ENCODE peak calls at places on chromosomes 4 and X, in seven cellular contexts. H is WTC11, Q is heart left ventricle, B is progenitor cell of endocrine pancreas, P is astrocyte, K is thoracic aorta, U is HFF-Myc. E is an unnamed sample.

GRCh38 chr4:146742416-146742815 is 103.7 kb downstream of the POU4F2 start:
- DNase-seq in K (no peak), Q (no peak), U (no peak), P (peak; percentile 39), H (no peak), B (no peak), E (no peak)

GRCh38 chr4:13903061-13903460 is 275.5 kb upstream of the BOD1L1 start:
- DNase-seq in Q (no peak), K (no peak), P (no peak), U (no peak), H (no peak), B (no peak), E (no peak)

GRCh38 chr4:40149960-40150385 is 46.9 kb upstream of the RHOH start:
- DNase-seq in U (peak; percentile 49), H (peak; percentile 61), Q (no peak), K (peak; percentile 6), B (no peak), P (peak; percentile 22), E (no peak)

GRCh38 chr4:76758290-76758882 is 139.6 kb downstream of the SOWAHB start:
- DNase-seq in U (peak; percentile 86), Q (no peak), K (no peak), H (no peak), B (no peak), P (peak; percentile 58), E (no peak)

GRCh38 chrX:101744085-101744484 is 84.4 kb upstream of the ARMCX2 start:
- DNase-seq in B (no peak), K (no peak), P (no peak), U (no peak), Q (no peak), H (no peak), E (no peak)

GRCh38 chr4:80049402-80049801 is 23.6 kb downstream of the ANTXR2 start:
- DNase-seq in Q (no peak), B (no peak), P (no peak), H (no peak), U (no peak), K (no peak), E (no peak)

GRCh38 chrX:119004920-119005524 is 30.6 kb downstream of the LONRF3 start:
- DNase-seq in K (no peak), U (peak; percentile 2), H (peak; percentile 63), P (peak; percentile 3), Q (peak; percentile 72), B (peak; percentile 25), E (peak; percentile 31)

GRCh38 chr4:22391548-22391947 is 124.3 kb downstream of the ADGRA3 start:
- DNase-seq in Q (no peak), H (no peak), P (peak; percentile 78), K (no peak), U (peak; percentile 22), B (no peak), E (no peak)

GRCh38 chr4:151808120-151808529 is 47.3 kb upstream of the GATB start:
- DNase-seq in P (peak; percentile 49), Q (no peak), B (no peak), H (no peak), U (peak; percentile 61), K (no peak), E (no peak)

GRCh38 chr4:22514001-22514400 is 1.9 kb downstream of the ADGRA3 start:
- DNase-seq in H (no peak), Q (no peak), U (peak; percentile 58), P (peak; percentile 86), K (no peak), B (no peak), E (no peak)

GRCh38 chrX:84047339-84047738 is 140.7 kb downstream of the RPS6KA6 start:
- DNase-seq in H (no peak), K (no peak), Q (no peak), B (no peak), P (no peak), U (no peak), E (no peak)

GRCh38 chr4:150063128-150063527 is 15.1 kb upstream of the DCLK2 start:
- DNase-seq in B (no peak), U (no peak), Q (no peak), H (no peak), K (no peak), P (no peak), E (no peak)

GRCh38 chrX:121322159-121322558 is 274.7 kb downstream of the GLUD2 start:
- DNase-seq in H (no peak), B (no peak), U (no peak), K (no peak), P (no peak), Q (no peak), E (no peak)
- TF ChIP-seq CTCF in H (no peak), B (no peak), U (no peak), K (no peak), P (no peak), Q (no peak), E (peak; percentile 4)

GRCh38 chrX:29687687-29688086 is 527.7 kb upstream of the MAGEB2 start:
- DNase-seq in U (no peak), Q (no peak), B (no peak), H (no peak), K (no peak), P (peak; percentile 57), E (no peak)
- TF ChIP-seq CTCF in U (no peak), Q (no peak), B (no peak), H (no peak), K (no peak), P (no peak), E (no peak)

GRCh38 chr4:2089222-2089621 is 30.1 kb downstream of the NAT8L start:
- DNase-seq in U (no peak), Q (no peak), K (no peak), B (no peak), H (no peak), P (no peak), E (no peak)
- TF ChIP-seq CTCF in U (no peak), Q (no peak), K (no peak), B (no peak), H (no peak), P (no peak), E (no peak)

DNA sequence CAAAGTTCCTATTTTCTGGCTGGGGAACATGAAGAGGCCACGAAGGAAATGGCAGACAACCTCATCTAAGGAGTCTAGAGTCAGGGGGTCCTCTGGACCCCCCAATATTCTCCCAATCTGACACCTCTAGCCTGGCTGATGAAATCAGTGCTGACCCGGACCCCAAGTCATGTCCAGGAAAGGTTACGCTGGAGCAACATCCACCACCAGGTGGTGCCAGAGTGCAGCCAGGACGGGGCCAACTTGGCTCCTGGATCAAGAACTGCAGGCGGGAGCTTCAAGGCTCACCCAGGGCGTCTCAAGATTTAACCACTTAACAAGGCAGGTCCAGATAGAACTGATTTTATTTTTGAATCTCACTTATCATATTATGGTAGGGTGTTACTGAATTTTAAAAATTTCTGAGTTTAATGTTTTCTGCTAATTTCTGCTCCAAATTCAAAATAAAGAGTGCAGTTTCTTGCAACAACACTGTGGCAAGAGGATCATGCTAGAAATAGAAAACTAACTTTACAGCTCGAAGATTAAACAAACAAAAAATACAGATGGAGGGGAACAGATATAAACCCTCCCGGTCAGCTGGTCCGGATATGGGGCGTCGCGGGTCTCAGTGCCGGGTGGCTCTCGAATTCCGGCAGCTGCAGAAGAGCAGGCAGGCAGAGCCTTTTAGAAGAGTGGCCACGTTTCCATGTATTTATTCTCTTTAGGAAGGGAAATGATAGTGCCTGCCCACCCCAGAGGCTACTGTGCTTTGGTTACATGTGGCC is 135.5 kb downstream of the AFAP1 start:
- DNase-seq in P (peak; percentile 55), Q (peak; percentile 90), K (no peak), H (peak; percentile 96), B (peak; percentile 85), U (no peak), E (peak; percentile 74)
- TF ChIP-seq CTCF in P (peak; percentile 92), Q (peak; percentile 88), K (peak; percentile 93), H (peak; percentile 91), B (peak; percentile 93), U (peak; percentile 99), E (peak; percentile 93)

DNA sequence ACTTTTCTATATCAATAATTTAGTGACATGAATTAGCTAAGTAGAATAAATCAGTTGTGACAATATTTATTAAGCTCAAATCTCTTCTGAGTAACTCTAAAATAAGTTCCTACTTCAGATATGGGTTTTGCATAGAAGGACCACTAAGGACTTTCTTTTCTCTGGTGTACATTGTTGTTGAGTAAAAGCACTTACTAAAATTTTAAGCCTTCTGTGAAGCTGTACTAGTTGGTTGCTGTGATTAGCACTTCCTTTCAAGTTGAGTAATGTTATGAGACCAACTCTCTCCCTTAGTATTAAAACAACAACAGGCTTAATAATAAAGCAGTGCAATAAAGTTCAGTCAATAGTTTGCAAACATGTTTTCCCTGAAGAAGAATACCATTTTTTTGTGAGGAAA is 667.4 kb upstream of the NDST4 start:
- DNase-seq in H (no peak), P (no peak), Q (no peak), U (no peak), K (no peak), B (no peak), E (no peak)
- TF ChIP-seq CTCF in H (no peak), P (no peak), Q (no peak), U (no peak), K (no peak), B (no peak), E (no peak)

E was measured in D721Med.